ENCODE peak calls at places on chromosomes 7 and 10, in five cellular contexts. D is NCI-H1105, Z is T-helper 17 cell, J is cardiac muscle cell, I is iris pigment epithelial cell. L is an unnamed sample.

GRCh38 chr7:75611557-75612178 is 119.5 kb downstream of the SPDYE5 start:
- DNase-seq in D (no peak), Z (no peak), J (no peak), I (no peak), L (peak; percentile 92)

GRCh38 chr7:41238851-41239331 is 464.0 kb downstream of the INHBA start:
- DNase-seq in D (no peak), Z (no peak), J (no peak), I (peak; percentile 31), L (no peak)

GRCh38 chr7:47967708-47968107 is 11.7 kb downstream of the HUS1 start:
- DNase-seq in D (no peak), Z (no peak), J (no peak), I (peak; percentile 20), L (no peak)

GRCh38 chr10:100470367-100470766 is 7.6 kb downstream of the WNT8B start:
- DNase-seq in D (no peak), Z (no peak), J (peak; percentile 44), I (peak; percentile 29), L (no peak)

GRCh38 chr7:149882264-149883048 is 8.7 kb downstream of the ATP6V0E2 start:
- DNase-seq in D (no peak), Z (no peak), J (peak; percentile 61), I (no peak), L (no peak)

GRCh38 chr10:79447911-79448731 is 2.7 kb upstream of the ZCCHC24 start:
- DNase-seq in D (no peak), Z (no peak), J (no peak), I (no peak), L (no peak)

GRCh38 chr10:126959431-126959830 is 54.2 kb downstream of the DOCK1 start:
- DNase-seq in D (no peak), Z (no peak), J (no peak), I (no peak), L (peak; percentile 29)

GRCh38 chr10:36725581-36726520 is 399.5 kb upstream of the ANKRD30A start:
- DNase-seq in D (peak; percentile 32), Z (no peak), J (peak; percentile 50), I (peak; percentile 78), L (peak; percentile 95)

GRCh38 chr10:6649107-6649720 is 69.1 kb upstream of the PRKCQ start:
- DNase-seq in D (no peak), Z (no peak), J (no peak), I (no peak), L (no peak)

GRCh38 chr7:30074422-30075030 is 46.3 kb downstream of the PLEKHA8 start:
- DNase-seq in D (peak; percentile 19), Z (no peak), J (peak; percentile 65), I (peak; percentile 68), L (no peak)

GRCh38 chr10:126060232-126060935 is 164.0 kb downstream of the FANK1 start:
- DNase-seq in D (no peak), Z (no peak), J (peak; percentile 33), I (peak; percentile 57), L (peak; percentile 60)

GRCh38 chr7:156764016-156764669 is 123.6 kb downstream of the RNF32 start:
- DNase-seq in D (peak; percentile 89), Z (no peak), J (peak; percentile 85), I (peak; percentile 82), L (peak; percentile 68)

GRCh38 chr10:68247931-68248330 is 16.0 kb upstream of the ATOH7 start:
- DNase-seq in D (no peak), Z (no peak), J (no peak), I (no peak), L (no peak)

GRCh38 chr10:7998831-7999230 is 55.7 kb upstream of the GATA3 start:
- DNase-seq in D (no peak), Z (no peak), J (no peak), I (no peak), L (no peak)

GRCh38 chr7:116290740-116291139 is 80.4 kb downstream of the TES start:
- DNase-seq in D (no peak), Z (no peak), J (no peak), I (no peak), L (peak; percentile 66)

L was measured in islet precursor cell.